ENCODE peak calls at places on chromosomes 7 and 10, in nine cellular contexts. X is ascending aorta; B is cardiac muscle cell; Z is Panc1; M is endothelial cell of umbilical vein; D is fibroblast of villous mesenchyme; F is CD4-positive, alpha-beta T cell; U is pancreas; S is HFFc6. R is an unnamed sample.

GRCh38 chr10:91194497-91195179 is 25.8 kb upstream of the PCGF5 start:
- DNase-seq in B (peak), Z (no peak), M (no peak), D (peak), X (no peak), U (no peak), S (peak), F (no peak), R (no peak)

GRCh38 chr7:936131-937054 is 18.1 kb downstream of the ADAP1 start:
- DNase-seq in B (no peak), D (no peak), Z (no peak), X (no peak), M (no peak), F (no peak), S (no peak), U (no peak), R (no peak)

GRCh38 chr7:98251251-98251843 is 685 bp downstream of the TECPR1 start:
- DNase-seq in D (no peak), B (no peak), Z (no peak), X (no peak), F (peak), U (no peak), S (no peak), M (peak), R (no peak)

GRCh38 chr7:672891-673290 is 53.6 kb upstream of the DNAAF5 start:
- DNase-seq in F (no peak), B (no peak), U (no peak), M (no peak), D (no peak), Z (no peak), X (no peak), S (no peak), R (no peak)

GRCh38 chr10:4533626-4534025 is 292.4 kb upstream of the AKR1E2 start:
- DNase-seq in B (peak), U (no peak), X (no peak), D (peak), M (no peak), S (no peak), F (no peak), Z (no peak), R (no peak)

GRCh38 chr7:47816647-47817046 is 131.6 kb downstream of the PKD1L1 start:
- DNase-seq in F (no peak), U (no peak), X (no peak), M (no peak), Z (no peak), B (no peak), D (no peak), S (peak), R (no peak)

GRCh38 chr10:43260911-43261577 is 5.8 kb downstream of the RASGEF1A start:
- DNase-seq in Z (no peak), D (no peak), M (no peak), X (no peak), B (no peak), U (no peak), F (no peak), S (no peak), R (no peak)

GRCh38 chr7:129875160-129875559 is 77.6 kb downstream of the UBE2H start:
- DNase-seq in B (no peak), M (no peak), X (no peak), U (no peak), D (no peak), S (no peak), F (no peak), Z (no peak), R (no peak)

GRCh38 chr7:1749351-1749863 is 79.3 kb downstream of the ELFN1 start:
- DNase-seq in U (no peak), B (no peak), F (no peak), X (no peak), M (no peak), Z (no peak), S (no peak), D (no peak), R (no peak)

GRCh38 chr10:92342801-92343200 is 51.8 kb downstream of the MARCHF5 start:
- DNase-seq in B (no peak), M (no peak), D (no peak), X (no peak), Z (no peak), U (no peak), S (peak), F (no peak), R (no peak)

GRCh38 chr10:110992011-110992800 is 72.8 kb downstream of the SHOC2 start:
- DNase-seq in M (no peak), U (no peak), B (no peak), S (no peak), Z (no peak), X (no peak), D (no peak), F (no peak), R (no peak)

GRCh38 chr10:129467346-129468119 is 492 bp downstream of the MGMT start:
- DNase-seq in M (peak), Z (no peak), F (no peak), S (no peak), U (peak), D (peak), X (no peak), B (peak), R (no peak)

GRCh38 chr7:158648787-158649186 is 55.8 kb downstream of the NCAPG2 start:
- DNase-seq in S (peak), U (no peak), F (no peak), B (peak), M (no peak), X (no peak), D (no peak), Z (no peak), R (no peak)

GRCh38 chr7:129307592-129307991 is 82.8 kb downstream of the AHCYL2 start:
- DNase-seq in S (no peak), F (no peak), U (no peak), B (no peak), X (no peak), D (no peak), M (no peak), Z (no peak), R (no peak)

GRCh38 chr7:85261341-85261740 is 74.5 kb upstream of the SEMA3D start:
- DNase-seq in X (no peak), Z (no peak), U (no peak), M (no peak), F (no peak), D (no peak), B (peak), S (no peak), R (no peak)

GRCh38 chr7:73894851-73895441 is 34.0 kb downstream of the TMEM270 start:
- DNase-seq in D (peak), M (no peak), F (no peak), S (peak), Z (no peak), X (peak), B (peak), U (peak), R (peak)

GRCh38 chr10:13630231-13630630 is 43.5 kb downstream of the PRPF18 start:
- DNase-seq in M (no peak), F (no peak), Z (no peak), U (no peak), B (no peak), X (no peak), S (no peak), D (no peak), R (no peak)

GRCh38 chr10:102642553-102643345 is 1.5 kb upstream of the TRIM8 start:
- DNase-seq in D (peak), Z (no peak), U (peak), M (peak), S (peak), F (peak), B (peak), X (no peak), R (peak)

GRCh38 chr7:27124096-27124978 is 6.2 kb downstream of the HOXA4 start:
- DNase-seq in X (no peak), M (peak), S (peak), Z (no peak), F (no peak), B (no peak), U (no peak), D (peak), R (peak)

GRCh38 chr10:30744124-30744523 is 114.6 kb upstream of the LYZL2 start:
- DNase-seq in Z (no peak), X (no peak), S (no peak), F (no peak), D (peak), U (no peak), B (no peak), M (no peak), R (no peak)

GRCh38 chr10:71708301-71708703 is 11.3 kb downstream of the C10orf105 start:
- DNase-seq in B (peak), X (no peak), M (peak), D (peak), F (peak), S (no peak), U (no peak), Z (peak), R (no peak)

GRCh38 chr10:132961-133898 is 2.0 kb upstream of the ZMYND11 start:
- DNase-seq in Z (no peak), X (no peak), U (no peak), S (peak), M (peak), F (no peak), D (peak), B (peak), R (no peak)

GRCh38 chr10:12812541-12812940 is 189.0 kb downstream of the CCDC3 start:
- DNase-seq in D (no peak), M (no peak), S (no peak), Z (no peak), X (no peak), B (no peak), F (no peak), U (no peak), R (no peak)

GRCh38 chr7:122200888-122201287 is 56.8 kb upstream of the AASS start:
- DNase-seq in Z (no peak), F (no peak), U (peak), B (no peak), X (no peak), S (no peak), D (no peak), M (no peak), R (no peak)

GRCh38 chr10:125144693-125145623 is 15.4 kb downstream of the CTBP2 start:
- DNase-seq in B (peak), M (no peak), U (no peak), Z (no peak), F (no peak), S (peak), D (peak), X (no peak), R (peak)

GRCh38 chr7:1019255-1019785 is 25.0 kb upstream of the GPR146 start:
- DNase-seq in F (no peak), B (no peak), U (no peak), S (no peak), X (no peak), M (no peak), Z (no peak), D (no peak), R (no peak)

GRCh38 chr10:86773486-86773885 is 17.1 kb downstream of the BMPR1A start:
- DNase-seq in Z (no peak), U (no peak), X (no peak), B (no peak), F (no peak), S (no peak), D (peak), M (no peak), R (no peak)

GRCh38 chr10:79042639-79043411 is 25.9 kb upstream of the ZMIZ1 start:
- DNase-seq in S (no peak), B (no peak), D (no peak), F (no peak), U (no peak), X (no peak), M (no peak), Z (no peak), R (no peak)

GRCh38 chr7:47516386-47516785 is 65.5 kb downstream of the TNS3 start:
- DNase-seq in X (no peak), M (no peak), B (no peak), D (no peak), Z (no peak), U (no peak), S (no peak), F (no peak), R (no peak)

GRCh38 chr7:108289852-108290251 is 159.7 kb upstream of the LAMB4 start:
- DNase-seq in U (no peak), Z (no peak), S (no peak), X (no peak), B (no peak), M (no peak), D (no peak), F (no peak), R (no peak)

GRCh38 chr10:119849031-119849789 is 23.4 kb downstream of the MCMBP start:
- DNase-seq in U (no peak), X (no peak), B (peak), D (peak), Z (no peak), F (no peak), S (peak), M (no peak), R (no peak)

GRCh38 chr10:89904755-89905154 is 203.4 kb downstream of the KIF20B start:
- DNase-seq in D (no peak), M (no peak), B (peak), U (no peak), S (no peak), F (no peak), Z (no peak), X (no peak), R (no peak)

GRCh38 chr7:107180378-107180777 is 11.6 kb downstream of the HBP1 start:
- DNase-seq in B (peak), Z (no peak), X (no peak), M (peak), S (peak), F (peak), U (peak), D (peak), R (no peak)

GRCh38 chr7:70072220-70072619 is 473.9 kb downstream of the AUTS2 start:
- DNase-seq in F (no peak), X (no peak), B (peak), D (peak), S (no peak), M (no peak), U (no peak), Z (no peak), R (no peak)

GRCh38 chr7:1223196-1224092 is 9.2 kb upstream of the UNCX start:
- DNase-seq in M (no peak), F (no peak), U (no peak), S (no peak), Z (no peak), D (no peak), X (no peak), B (no peak), R (no peak)

GRCh38 chr10:122172311-122173008 is 98.6 kb upstream of the BTBD16 start:
- DNase-seq in Z (no peak), B (peak), F (no peak), S (no peak), U (no peak), X (no peak), M (no peak), D (no peak), R (no peak)

GRCh38 chr7:118858651-118859149 is 634.2 kb downstream of the ANKRD7 start:
- DNase-seq in D (no peak), Z (no peak), U (no peak), S (no peak), F (no peak), X (no peak), M (no peak), B (no peak), R (no peak)

GRCh38 chr10:127149613-127150081 is 46.7 kb downstream of the INSYN2A start:
- DNase-seq in F (no peak), X (no peak), U (no peak), B (peak), D (peak), S (peak), Z (no peak), M (no peak), R (no peak)

GRCh38 chr7:28853150-28853549 is 105.0 kb downstream of the TRIL start:
- DNase-seq in S (no peak), Z (no peak), D (no peak), X (no peak), F (no peak), B (no peak), U (no peak), M (no peak), R (no peak)

GRCh38 chr7:45126920-45127319 is 15.4 kb upstream of the TBRG4 start:
- DNase-seq in X (no peak), B (no peak), D (no peak), Z (no peak), M (no peak), S (no peak), F (no peak), U (no peak), R (no peak)

DNA sequence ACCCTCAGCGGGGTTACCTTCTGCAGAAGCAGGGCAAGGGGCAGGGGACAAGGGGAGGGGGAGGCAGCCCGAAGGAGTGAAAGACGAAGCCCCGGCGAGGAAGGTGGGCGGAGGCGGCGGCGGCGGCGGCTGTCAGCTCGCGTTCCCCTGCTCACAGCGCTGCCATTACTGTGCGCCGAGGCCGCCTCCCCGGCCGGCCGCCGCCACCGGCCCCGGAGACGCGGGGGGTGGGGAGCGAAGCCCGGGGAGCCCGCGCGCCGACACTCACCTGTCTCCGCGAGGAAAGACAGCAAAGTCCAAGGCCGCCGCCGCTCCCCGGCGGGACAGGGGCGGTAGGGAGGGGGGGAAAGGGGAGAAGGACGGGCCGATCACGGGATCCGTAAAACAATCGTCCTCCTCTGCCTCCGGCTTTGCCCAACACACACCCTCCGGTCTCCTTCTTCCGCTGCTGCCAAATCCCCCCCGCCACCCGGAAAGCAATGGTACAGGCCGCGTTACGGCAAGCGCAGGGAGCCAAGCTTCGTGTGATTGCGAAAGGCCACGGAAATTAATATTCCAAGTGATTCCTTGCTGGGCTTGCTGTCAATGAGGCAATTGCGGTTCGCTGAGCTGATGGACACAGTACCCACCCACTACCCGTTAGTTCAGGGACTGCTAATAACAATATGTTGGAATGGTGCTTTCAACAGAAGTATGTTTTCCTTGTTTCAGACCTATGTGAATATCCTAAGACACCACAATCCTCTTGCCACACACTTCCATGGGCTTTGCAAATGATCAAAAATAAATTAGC is at the start of gene CUL2:
- DNase-seq in X (peak), U (peak), S (peak), B (peak), M (peak), Z (peak), D (peak), F (peak), R (peak)
- TF ChIP-seq CTCF in X (no peak), U (no peak), S (no peak), B (no peak), M (no peak), Z (no peak), D (no peak), F (no peak), R (no peak)

DNA sequence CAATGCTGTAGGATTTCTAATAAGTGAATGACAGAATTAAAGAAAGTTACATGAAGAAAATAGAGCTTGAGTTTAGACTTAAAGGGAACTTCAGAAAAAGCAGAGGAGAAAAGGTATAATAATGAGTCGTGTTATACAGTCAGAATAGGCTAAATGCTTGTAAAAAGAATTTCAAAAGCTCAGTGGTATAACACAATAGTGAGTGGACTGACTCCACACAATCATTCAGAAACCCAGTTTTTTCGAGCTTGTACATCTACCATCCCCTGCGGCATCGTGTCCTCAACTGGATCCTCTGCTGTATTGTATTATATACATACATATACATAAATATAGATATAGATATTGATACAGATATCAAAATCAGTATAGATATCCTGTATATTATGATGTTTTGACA is 52.2 kb downstream of the IMMP2L start:
- DNase-seq in D (no peak), Z (no peak), B (no peak), U (no peak), X (no peak), S (no peak), M (no peak), F (no peak), R (no peak)
- TF ChIP-seq CTCF in D (no peak), Z (no peak), B (no peak), U (no peak), X (no peak), S (no peak), M (no peak), F (no peak), R (no peak)

GRCh38 chr7:20993693-20994092 is 207.0 kb upstream of the SP8 start:
- DNase-seq in M (no peak), F (no peak), U (no peak), B (no peak), Z (no peak), X (no peak), S (no peak), D (no peak), R (no peak)

GRCh38 chr7:20991544-20991943 is 204.9 kb upstream of the SP8 start:
- DNase-seq in B (no peak), Z (no peak), X (no peak), D (no peak), U (no peak), S (no peak), F (no peak), M (no peak), R (no peak)
- TF ChIP-seq CTCF in B (no peak), Z (no peak), X (no peak), D (no peak), U (no peak), S (no peak), F (no peak), M (no peak), R (no peak)

GRCh38 chr10:128186959-128187787 is 61.0 kb upstream of the MKI67 start:
- DNase-seq in Z (no peak), S (no peak), D (peak), M (no peak), U (no peak), B (no peak), X (no peak), F (peak), R (no peak)

GRCh38 chr10:128185627-128186026 is 59.4 kb upstream of the MKI67 start:
- DNase-seq in F (no peak), M (no peak), Z (no peak), S (no peak), X (no peak), U (no peak), D (no peak), B (no peak), R (no peak)

GRCh38 chr10:128189176-128189575 is 63.0 kb upstream of the MKI67 start:
- DNase-seq in U (no peak), X (no peak), M (no peak), Z (no peak), B (no peak), S (no peak), D (no peak), F (no peak), R (no peak)

GRCh38 chr10:128191847-128192246 is 65.6 kb upstream of the MKI67 start:
- DNase-seq in S (no peak), U (no peak), B (no peak), Z (no peak), M (no peak), X (no peak), F (no peak), D (no peak), R (no peak)

GRCh38 chr10:128187788-128188185 is 61.6 kb upstream of the MKI67 start:
- DNase-seq in M (no peak), Z (no peak), D (peak), S (no peak), F (no peak), X (no peak), B (no peak), U (no peak), R (no peak)
- TF ChIP-seq CTCF in M (no peak), Z (no peak), D (no peak), S (no peak), F (no peak), X (no peak), B (no peak), U (no peak), R (no peak)

R was measured in uterus.